ENCODE peak calls at places on chromosomes 4 and X, in four cellular contexts. G is GM12878, J is A549, V is GM23338. T is an unnamed sample.

GRCh38 chr4:98092833-98093439 is 50.3 kb downstream of the STPG2 start:
- DNase-seq in G (no peak), J (no peak), V (peak), T (no peak)

GRCh38 chr4:1557221-1557597 is 126.9 kb downstream of the FAM53A start:
- DNase-seq in G (no peak), J (no peak), V (no peak), T (no peak)

GRCh38 chr4:138189212-138189611 is 52.9 kb downstream of the SLC7A11 start:
- DNase-seq in G (no peak), J (no peak), V (no peak), T (no peak)

GRCh38 chr4:25810016-25810415 is 52.8 kb downstream of the SEL1L3 start:
- DNase-seq in G (no peak), J (no peak), V (no peak), T (no peak)

GRCh38 chr4:38669233-38669632 is 5.2 kb downstream of the KLF3 start:
- DNase-seq in G (no peak), J (no peak), V (no peak), T (peak)

GRCh38 chr4:141768954-141769353 is 132.6 kb downstream of the IL15 start:
- DNase-seq in G (no peak), J (no peak), V (peak), T (no peak)

GRCh38 chrX:32871636-32872035 is 339.7 kb downstream of the DMD start:
- DNase-seq in G (no peak), J (no peak), V (no peak), T (no peak)

GRCh38 chr4:30802622-30803323 is 82.6 kb downstream of the PCDH7 start:
- DNase-seq in G (no peak), J (no peak), V (no peak), T (no peak)

GRCh38 chr4:26343041-26343403 is 22.2 kb downstream of the RBPJ start:
- DNase-seq in G (no peak), J (no peak), V (no peak), T (no peak)

GRCh38 chr4:56288663-56289062 is 98.6 kb downstream of the AASDH start:
- DNase-seq in G (no peak), J (no peak), V (no peak), T (no peak)

GRCh38 chr4:41154814-41155177 is 59.5 kb downstream of the APBB2 start:
- DNase-seq in G (no peak), J (no peak), V (no peak), T (no peak)

GRCh38 chrX:129876734-129877395 is 29.1 kb upstream of the UTP14A start:
- DNase-seq in G (no peak), J (peak), V (no peak), T (no peak)

GRCh38 chr4:133856736-133857355 is 344.7 kb downstream of the PABPC4L start:
- DNase-seq in G (no peak), J (no peak), V (no peak), T (no peak)

GRCh38 chr4:4680758-4681157 is 138.9 kb upstream of the STX18 start:
- DNase-seq in G (no peak), J (no peak), V (no peak), T (no peak)

GRCh38 chrX:130091976-130092522 is 18.2 kb downstream of the ELF4 start:
- DNase-seq in G (peak), J (no peak), V (peak), T (peak)

GRCh38 chr4:108193891-108194672 is 25.4 kb upstream of the LEF1 start:
- DNase-seq in G (no peak), J (no peak), V (peak), T (no peak)

GRCh38 chrX:10017866-10018265 is 50.7 kb downstream of the CLDN34 start:
- DNase-seq in G (no peak), J (peak), V (peak), T (no peak)

GRCh38 chr4:133084421-133084820 is 64.7 kb upstream of the PCDH10 start:
- DNase-seq in G (no peak), J (no peak), V (no peak), T (no peak)

GRCh38 chrX:15468036-15468435 is 25.1 kb downstream of the PIR start:
- DNase-seq in G (no peak), J (no peak), V (peak), T (peak)

GRCh38 chrX:9569875-9570274 is 105.0 kb downstream of the TBL1X start:
- DNase-seq in G (no peak), J (no peak), V (no peak), T (no peak)

GRCh38 chr4:31088600-31089230 is 368.5 kb downstream of the PCDH7 start:
- DNase-seq in G (no peak), J (no peak), V (no peak), T (no peak)

GRCh38 chrX:13876652-13877051 is 59.8 kb upstream of the GPM6B start:
- DNase-seq in G (no peak), J (no peak), V (no peak), T (no peak)

GRCh38 chr4:88573995-88574394 is 18.3 kb upstream of the HERC3 start:
- DNase-seq in G (no peak), J (no peak), V (peak), T (no peak)

GRCh38 chr4:6403400-6403685 is 69.1 kb downstream of the PPP2R2C start:
- DNase-seq in G (no peak), J (no peak), V (no peak), T (no peak)

GRCh38 chrX:71514367-71515038 is 18.4 kb upstream of the OGT start:
- DNase-seq in G (peak), J (no peak), V (no peak), T (no peak)

GRCh38 chrX:80808854-80809493 is 703 bp downstream of the BRWD3 start:
- DNase-seq in G (no peak), J (peak), V (peak), T (no peak)

GRCh38 chr4:175450446-175450845 is 361.6 kb downstream of the GPM6A start:
- DNase-seq in G (no peak), J (no peak), V (no peak), T (no peak)

GRCh38 chr4:150251752-150252190 is 173.5 kb downstream of the DCLK2 start:
- DNase-seq in G (no peak), J (no peak), V (peak), T (no peak)

GRCh38 chr4:45795165-45795564 is 328.7 kb downstream of the GABRG1 start:
- DNase-seq in G (no peak), J (no peak), V (no peak), T (no peak)

GRCh38 chr4:87188932-87189331 is 31.5 kb downstream of the KLHL8 start:
- DNase-seq in G (no peak), J (no peak), V (no peak), T (no peak)

GRCh38 chr4:82823062-82823461 is 24.5 kb upstream of the SCD5 start:
- DNase-seq in G (no peak), J (no peak), V (no peak), T (no peak)
- TF ChIP-seq JUNB in G (no peak), J (no peak), V (no peak), T (no peak)

DNA sequence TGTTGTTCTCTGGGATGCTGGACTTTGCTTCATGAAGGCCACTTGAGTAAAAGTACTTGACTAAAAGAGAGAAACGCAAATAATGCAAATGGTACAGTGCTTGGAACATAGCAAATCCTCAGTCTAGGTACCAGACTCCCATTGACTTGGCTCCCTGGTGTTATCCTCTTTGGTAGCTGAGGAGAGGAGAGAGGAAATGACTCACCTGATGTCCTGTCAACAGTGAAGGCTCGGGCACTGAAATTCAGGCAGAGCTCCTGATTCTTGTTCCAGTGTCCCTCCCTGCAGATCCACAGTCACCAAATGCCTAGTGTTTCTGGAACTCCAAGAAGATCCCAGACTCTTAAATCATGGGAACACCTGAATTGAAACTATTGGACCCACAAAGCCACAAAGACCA is 22.5 kb upstream of the TCEAL4 start:
- DNase-seq in G (no peak), J (no peak), V (no peak), T (no peak)
- TF ChIP-seq JUNB in G (no peak), J (no peak), V (no peak), T (no peak)

DNA sequence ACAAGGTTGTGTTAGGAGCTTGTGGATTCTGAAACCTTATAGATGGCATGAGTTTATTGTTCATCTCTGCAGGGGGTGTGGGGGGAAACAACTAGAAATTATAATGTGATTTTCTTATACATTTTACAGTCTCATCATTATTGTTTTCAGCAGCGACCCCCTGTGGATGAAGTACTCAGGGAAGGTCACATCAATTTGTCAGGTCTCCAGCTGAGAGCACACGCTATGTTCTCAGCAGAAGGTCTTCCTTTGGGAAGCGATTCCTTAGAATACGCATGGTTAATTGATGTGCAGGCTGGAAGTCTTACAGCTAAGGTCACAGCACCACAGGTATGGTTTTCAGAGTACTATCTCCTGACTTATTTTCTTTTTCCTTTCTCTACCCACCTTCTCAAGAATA is 72.2 kb downstream of the BLTP1 start:
- DNase-seq in G (no peak), J (peak), V (peak), T (peak)
- TF ChIP-seq JUNB in G (no peak), J (no peak), V (no peak), T (no peak)

DNA sequence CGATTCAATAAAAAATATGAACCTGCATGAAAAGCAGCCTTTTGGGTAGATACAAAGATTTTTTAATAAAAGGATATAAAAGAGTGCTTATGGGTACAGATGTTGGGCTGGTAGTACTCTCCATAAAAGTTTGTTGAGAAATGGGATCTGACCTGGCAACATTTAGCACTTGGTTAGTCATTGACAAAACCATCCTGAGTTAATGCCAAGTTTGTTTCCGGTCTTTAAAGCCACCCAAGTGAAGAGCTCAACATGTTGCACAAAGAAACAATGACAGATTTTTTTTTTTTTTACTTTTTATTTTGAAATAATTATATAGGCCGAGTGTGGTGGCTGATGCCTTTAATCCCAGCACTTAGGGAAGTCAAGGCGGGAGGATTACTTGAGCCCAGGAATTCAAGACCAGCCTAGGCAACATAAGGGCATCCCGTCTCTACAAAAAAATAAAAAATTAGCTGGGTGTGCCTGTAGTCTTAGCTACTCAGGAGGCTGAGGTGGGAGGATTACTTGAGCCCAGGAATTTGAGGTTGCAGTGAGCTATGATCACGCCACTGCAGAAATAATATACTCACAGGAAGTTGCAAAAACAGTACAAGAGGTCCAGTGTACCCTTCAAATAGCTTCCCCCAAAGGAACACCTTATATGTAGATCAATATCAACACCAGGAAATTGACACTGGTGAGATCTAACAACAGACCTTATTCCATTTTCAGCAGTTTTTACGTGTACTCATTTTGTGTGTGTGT is 16.6 kb downstream of the CHST7 start:
- DNase-seq in G (no peak), J (no peak), V (no peak), T (no peak)
- TF ChIP-seq JUNB in G (no peak), J (no peak), V (no peak), T (no peak)

DNA sequence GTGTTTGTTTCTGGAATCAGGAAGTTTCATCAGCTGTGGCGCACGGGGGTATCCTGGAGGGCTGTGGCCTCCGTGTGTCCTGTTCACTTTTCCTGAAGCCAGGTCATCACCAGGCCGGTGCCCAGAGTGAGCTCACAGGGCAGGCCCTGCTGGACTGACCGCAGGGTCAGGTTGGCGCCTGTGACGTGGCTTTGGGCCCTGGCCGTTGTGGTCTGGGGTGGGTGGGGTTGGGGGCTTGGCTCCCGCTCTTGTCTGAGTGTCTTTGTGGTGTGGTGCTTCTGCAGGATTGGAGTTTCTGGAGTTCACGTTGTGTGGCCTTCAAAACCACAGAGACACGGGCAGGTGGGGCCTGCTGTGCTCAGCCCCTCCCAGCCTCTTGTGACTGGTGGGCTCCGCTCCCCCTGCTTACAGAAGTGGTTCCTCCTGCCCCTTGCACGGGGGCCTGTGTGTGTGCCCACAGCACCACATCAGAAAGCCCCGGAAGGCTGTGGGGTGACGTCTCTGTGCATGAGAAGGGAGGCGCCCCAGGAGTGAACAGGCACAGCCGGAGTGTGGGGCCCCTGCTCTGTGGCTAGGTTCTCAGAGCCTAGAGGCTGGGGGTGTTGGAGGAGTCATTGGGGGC is 9.5 kb downstream of the RGS12 start:
- DNase-seq in G (peak), J (no peak), V (no peak), T (no peak)
- TF ChIP-seq JUNB in G (no peak), J (no peak), V (no peak), T (no peak)

GRCh38 chrX:68829594-68830485 is 1.0 kb downstream of the EFNB1 start:
- DNase-seq in G (no peak), J (peak), V (peak), T (peak)
- TF ChIP-seq JUNB in G (no peak), J (no peak), V (no peak), T (no peak)

DNA sequence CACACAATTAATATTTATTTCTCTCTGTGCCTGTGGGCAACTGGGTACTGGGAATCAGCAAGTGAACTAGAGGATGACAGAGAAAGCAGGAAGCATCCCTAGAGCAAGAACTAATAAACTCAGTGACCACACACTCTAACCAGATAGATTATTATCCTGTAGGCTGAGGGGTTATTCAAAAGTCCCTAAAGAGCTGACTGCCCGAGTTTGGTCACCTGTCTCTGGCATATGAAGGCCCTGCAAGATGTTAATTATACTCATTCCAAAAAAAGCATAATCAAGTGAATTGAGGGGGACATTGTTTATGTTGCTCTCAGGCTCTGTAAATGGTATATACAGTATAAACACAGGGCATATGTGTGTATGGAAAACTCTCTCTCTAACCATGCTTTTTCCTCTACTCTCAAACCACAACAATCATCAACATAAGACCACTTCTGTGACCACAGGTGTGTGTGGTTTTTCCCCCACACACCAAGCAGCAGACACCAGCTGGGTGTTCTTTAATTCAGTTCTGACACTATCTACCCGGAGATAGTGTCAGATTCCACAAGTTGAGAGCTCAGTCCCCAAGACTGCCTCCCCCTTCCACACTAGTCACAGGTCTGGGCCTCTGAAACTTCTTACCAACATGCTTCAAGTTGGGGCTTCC is 6.2 kb upstream of the HPSE start:
- DNase-seq in G (no peak), J (no peak), V (no peak), T (no peak)
- TF ChIP-seq JUNB in G (no peak), J (no peak), V (no peak), T (no peak)

GRCh38 chr4:84535901-84536300 is 36.8 kb upstream of the NKX6-1 start:
- DNase-seq in G (no peak), J (no peak), V (no peak), T (no peak)
- TF ChIP-seq JUNB in G (no peak), J (no peak), V (no peak), T (no peak)

GRCh38 chr4:148903388-148903787 is 461.2 kb upstream of the NR3C2 start:
- DNase-seq in G (no peak), J (no peak), V (no peak), T (no peak)

GRCh38 chr4:148901075-148901705 is 459.0 kb upstream of the NR3C2 start:
- DNase-seq in G (no peak), J (no peak), V (peak), T (no peak)
- TF ChIP-seq JUNB in G (no peak), J (no peak), V (no peak), T (no peak)

DNA sequence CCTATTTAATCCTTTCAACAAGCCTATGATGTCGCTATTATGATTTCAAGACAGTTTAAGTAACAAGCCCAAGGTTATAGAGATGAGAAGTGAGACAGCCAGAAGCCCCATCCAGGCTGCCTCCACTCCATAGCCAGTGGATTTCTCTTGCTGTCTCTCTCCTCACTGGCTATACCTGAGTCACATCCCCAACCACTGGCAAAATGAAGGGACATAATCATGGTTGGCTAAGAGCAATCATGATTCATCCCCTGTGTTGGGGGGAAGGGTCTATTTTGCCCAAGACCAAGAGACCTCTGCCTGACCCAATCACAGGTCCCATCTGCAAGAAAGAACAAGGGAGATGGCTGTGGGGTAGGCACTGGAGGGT is 334.9 kb upstream of the GATB start:
- DNase-seq in G (no peak), J (no peak), V (no peak), T (no peak)
- TF ChIP-seq JUNB in G (no peak), J (no peak), V (no peak), T (no peak)

T was measured in K562.